ENCODE peak calls at places on chromosomes 3 and 15, in ten cellular contexts. One of them, this sample, is unnamed.

GRCh38 chr15:58574612-58575011 is 142.8 kb downstream of the LIPC start:
- DNase-seq in spleen: no peak
- DNase-seq in ovary: no peak
- DNase-seq in astrocyte of the cerebellum: no peak
- DNase-seq in neuronal stem cell: no peak
- DNase-seq in HFF-Myc: no peak
- DNase-seq in uterus: no peak
- DNase-seq in H1: no peak
- DNase-seq in heart left ventricle: no peak
- DNase-seq in foreskin fibroblast: no peak
- DNase-seq in this sample: no peak

GRCh38 chr15:51193526-51193925 is 98.8 kb upstream of the TNFAIP8L3 start:
- DNase-seq in spleen: no peak
- DNase-seq in ovary: no peak
- DNase-seq in astrocyte of the cerebellum: no peak
- DNase-seq in neuronal stem cell: no peak
- DNase-seq in HFF-Myc: no peak
- DNase-seq in uterus: no peak
- DNase-seq in H1: no peak
- DNase-seq in heart left ventricle: no peak
- DNase-seq in foreskin fibroblast: no peak
- DNase-seq in this sample: peak; percentile 54

GRCh38 chr3:185824467-185825378 is at the start of gene IGF2BP2:
- DNase-seq in spleen: peak; percentile 90
- DNase-seq in ovary: peak; percentile 64
- DNase-seq in astrocyte of the cerebellum: peak; percentile 64
- DNase-seq in neuronal stem cell: peak; percentile 87
- DNase-seq in HFF-Myc: no peak
- DNase-seq in uterus: peak; percentile 59
- DNase-seq in H1: peak; percentile 79
- DNase-seq in heart left ventricle: peak; percentile 80
- DNase-seq in foreskin fibroblast: peak; percentile 87
- DNase-seq in this sample: peak; percentile 54

GRCh38 chr15:33941279-33942063 is 26.8 kb upstream of the CHRM5 start:
- DNase-seq in spleen: no peak
- DNase-seq in ovary: no peak
- DNase-seq in astrocyte of the cerebellum: no peak
- DNase-seq in neuronal stem cell: no peak
- DNase-seq in HFF-Myc: no peak
- DNase-seq in uterus: no peak
- DNase-seq in H1: no peak
- DNase-seq in heart left ventricle: no peak
- DNase-seq in foreskin fibroblast: no peak
- DNase-seq in this sample: no peak

GRCh38 chr3:139222100-139222657 is 121.6 kb upstream of the MRPS22 start:
- DNase-seq in spleen: no peak
- DNase-seq in ovary: no peak
- DNase-seq in astrocyte of the cerebellum: no peak
- DNase-seq in neuronal stem cell: no peak
- DNase-seq in HFF-Myc: no peak
- DNase-seq in uterus: no peak
- DNase-seq in H1: peak; percentile 19
- DNase-seq in heart left ventricle: no peak
- DNase-seq in foreskin fibroblast: no peak
- DNase-seq in this sample: no peak

GRCh38 chr15:87874896-87875661 is 381.5 kb downstream of the NTRK3 start:
- DNase-seq in spleen: peak; percentile 69
- DNase-seq in ovary: no peak
- DNase-seq in astrocyte of the cerebellum: peak; percentile 49
- DNase-seq in neuronal stem cell: peak; percentile 41
- DNase-seq in HFF-Myc: no peak
- DNase-seq in uterus: no peak
- DNase-seq in H1: no peak
- DNase-seq in heart left ventricle: peak; percentile 33
- DNase-seq in foreskin fibroblast: no peak
- DNase-seq in this sample: no peak

GRCh38 chr3:53187430-53187829 is 26.4 kb downstream of the PRKCD start:
- DNase-seq in spleen: peak; percentile 37
- DNase-seq in ovary: no peak
- DNase-seq in astrocyte of the cerebellum: no peak
- DNase-seq in neuronal stem cell: no peak
- DNase-seq in HFF-Myc: no peak
- DNase-seq in uterus: no peak
- DNase-seq in H1: no peak
- DNase-seq in heart left ventricle: no peak
- DNase-seq in foreskin fibroblast: no peak
- DNase-seq in this sample: no peak

GRCh38 chr3:147613710-147614109 is 204.5 kb downstream of the ZIC1 start:
- DNase-seq in spleen: no peak
- DNase-seq in ovary: no peak
- DNase-seq in astrocyte of the cerebellum: no peak
- DNase-seq in neuronal stem cell: no peak
- DNase-seq in HFF-Myc: no peak
- DNase-seq in uterus: no peak
- DNase-seq in H1: no peak
- DNase-seq in heart left ventricle: no peak
- DNase-seq in foreskin fibroblast: no peak
- DNase-seq in this sample: no peak

DNA sequence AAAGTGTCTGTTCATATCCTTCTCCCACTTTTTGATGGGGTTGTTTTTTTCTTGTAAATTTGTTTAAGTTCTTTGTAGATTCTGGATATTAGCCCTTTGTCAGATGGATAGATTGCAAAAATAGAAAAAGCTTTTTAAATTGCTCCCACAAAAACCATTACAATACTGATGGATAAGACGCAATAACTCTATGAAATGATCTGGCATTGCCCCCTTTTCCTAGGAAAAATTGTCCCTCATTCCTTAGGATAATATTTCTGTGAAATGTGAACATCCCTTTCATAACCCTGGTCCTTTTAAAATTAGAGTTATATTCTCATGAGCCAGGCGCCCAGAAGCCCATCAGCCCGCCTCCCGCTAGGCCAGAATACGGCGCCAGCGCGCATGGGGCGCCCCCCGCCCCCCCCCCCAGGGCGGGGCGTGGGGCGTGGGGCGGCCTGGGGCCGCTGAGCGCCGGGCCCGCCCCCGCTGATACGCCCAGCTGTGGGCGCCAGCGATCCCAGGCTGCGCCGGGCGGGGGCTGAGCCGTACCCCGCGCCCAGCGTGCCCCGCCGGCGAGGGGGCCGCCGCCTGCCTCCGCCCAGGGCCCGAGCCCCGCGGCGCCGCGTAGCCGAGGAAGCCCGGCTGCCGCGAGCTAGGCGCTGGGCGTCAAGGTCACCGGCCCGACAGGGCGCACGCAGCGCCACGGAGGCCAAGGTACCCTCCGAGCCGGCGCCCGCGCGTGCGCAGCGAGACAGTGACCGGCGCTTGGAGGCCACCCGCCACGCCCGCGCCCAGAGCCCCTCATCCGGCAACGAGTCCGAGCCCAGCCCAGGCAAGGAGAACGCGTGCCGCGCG is 11.1 kb upstream of the ROPN1B start:
- DNase-seq in spleen: no peak
- DNase-seq in ovary: no peak
- DNase-seq in astrocyte of the cerebellum: no peak
- DNase-seq in neuronal stem cell: no peak
- DNase-seq in HFF-Myc: no peak
- DNase-seq in uterus: no peak
- DNase-seq in H1: no peak
- DNase-seq in heart left ventricle: peak; percentile 45
- DNase-seq in foreskin fibroblast: no peak
- DNase-seq in this sample: no peak
- H3K4me3 ChIP-seq in spleen: peak overlapping the region; percentile 41
- H3K4me3 ChIP-seq in ovary: no peak overlapping the region
- H3K4me3 ChIP-seq in astrocyte of the cerebellum: no peak overlapping the region
- H3K4me3 ChIP-seq in neuronal stem cell: no peak overlapping the region
- H3K4me3 ChIP-seq in HFF-Myc: no peak overlapping the region
- H3K4me3 ChIP-seq in uterus: no peak overlapping the region
- H3K4me3 ChIP-seq in H1: no peak overlapping the region
- H3K4me3 ChIP-seq in heart left ventricle: peak overlapping the region; percentile 36
- H3K4me3 ChIP-seq in foreskin fibroblast: no peak overlapping the region
- H3K4me3 ChIP-seq in this sample: no peak overlapping the region

DNA sequence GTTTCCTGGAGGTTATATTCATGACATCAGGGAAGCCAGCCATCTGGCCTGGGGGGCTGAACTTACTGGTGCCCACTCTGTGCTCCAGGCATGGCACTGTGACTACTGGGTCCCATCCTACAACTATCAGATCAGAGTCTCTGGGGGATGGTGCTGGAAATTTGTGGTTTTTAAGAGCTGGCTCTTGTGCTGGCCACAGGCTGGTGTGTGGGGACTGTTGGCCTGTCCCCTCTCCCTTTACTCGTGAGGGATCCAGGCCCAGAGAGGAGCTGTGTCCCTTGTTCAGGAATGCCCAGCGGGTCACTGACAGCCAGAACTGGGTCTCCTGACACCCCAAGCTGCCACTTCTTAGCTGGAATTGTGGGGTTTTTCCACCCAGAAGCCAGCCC is 44.5 kb upstream of the SEC22A start:
- DNase-seq in spleen: no peak
- DNase-seq in ovary: no peak
- DNase-seq in astrocyte of the cerebellum: no peak
- DNase-seq in neuronal stem cell: no peak
- DNase-seq in HFF-Myc: no peak
- DNase-seq in uterus: no peak
- DNase-seq in H1: peak; percentile 22
- DNase-seq in heart left ventricle: no peak
- DNase-seq in foreskin fibroblast: no peak
- DNase-seq in this sample: no peak
- H3K4me3 ChIP-seq in spleen: no peak overlapping the region
- H3K4me3 ChIP-seq in ovary: no peak overlapping the region
- H3K4me3 ChIP-seq in astrocyte of the cerebellum: no peak overlapping the region
- H3K4me3 ChIP-seq in neuronal stem cell: no peak overlapping the region
- H3K4me3 ChIP-seq in HFF-Myc: no peak overlapping the region
- H3K4me3 ChIP-seq in uterus: no peak overlapping the region
- H3K4me3 ChIP-seq in H1: no peak overlapping the region
- H3K4me3 ChIP-seq in heart left ventricle: no peak overlapping the region
- H3K4me3 ChIP-seq in foreskin fibroblast: no peak overlapping the region
- H3K4me3 ChIP-seq in this sample: no peak overlapping the region

GRCh38 chr3:69240651-69241578 is 118.5 kb upstream of the LMOD3 start:
- DNase-seq in spleen: no peak
- DNase-seq in ovary: no peak
- DNase-seq in astrocyte of the cerebellum: no peak
- DNase-seq in neuronal stem cell: no peak
- DNase-seq in HFF-Myc: no peak
- DNase-seq in uterus: no peak
- DNase-seq in H1: no peak
- DNase-seq in heart left ventricle: no peak
- DNase-seq in foreskin fibroblast: no peak
- DNase-seq in this sample: no peak

GRCh38 chr3:69232447-69232846 is 110.1 kb upstream of the LMOD3 start:
- DNase-seq in spleen: no peak
- DNase-seq in ovary: no peak
- DNase-seq in astrocyte of the cerebellum: no peak
- DNase-seq in neuronal stem cell: no peak
- DNase-seq in HFF-Myc: no peak
- DNase-seq in uterus: no peak
- DNase-seq in H1: no peak
- DNase-seq in heart left ventricle: no peak
- DNase-seq in foreskin fibroblast: no peak
- DNase-seq in this sample: no peak

GRCh38 chr3:69241769-69242168 is 119.4 kb upstream of the LMOD3 start:
- DNase-seq in spleen: no peak
- DNase-seq in ovary: no peak
- DNase-seq in astrocyte of the cerebellum: no peak
- DNase-seq in neuronal stem cell: no peak
- DNase-seq in HFF-Myc: no peak
- DNase-seq in uterus: no peak
- DNase-seq in H1: no peak
- DNase-seq in heart left ventricle: no peak
- DNase-seq in foreskin fibroblast: no peak
- DNase-seq in this sample: no peak

GRCh38 chr3:69239063-69239462 is 116.7 kb upstream of the LMOD3 start:
- DNase-seq in spleen: no peak
- DNase-seq in ovary: no peak
- DNase-seq in astrocyte of the cerebellum: no peak
- DNase-seq in neuronal stem cell: no peak
- DNase-seq in HFF-Myc: no peak
- DNase-seq in uterus: no peak
- DNase-seq in H1: no peak
- DNase-seq in heart left ventricle: no peak
- DNase-seq in foreskin fibroblast: no peak
- DNase-seq in this sample: no peak

GRCh38 chr3:69236808-69237707 is 114.7 kb upstream of the LMOD3 start:
- DNase-seq in spleen: no peak
- DNase-seq in ovary: no peak
- DNase-seq in astrocyte of the cerebellum: no peak
- DNase-seq in neuronal stem cell: no peak
- DNase-seq in HFF-Myc: no peak
- DNase-seq in uterus: no peak
- DNase-seq in H1: no peak
- DNase-seq in heart left ventricle: no peak
- DNase-seq in foreskin fibroblast: no peak
- DNase-seq in this sample: no peak
- H3K4me3 ChIP-seq in spleen: peak overlapping the region; percentile 49
- H3K4me3 ChIP-seq in ovary: no peak overlapping the region
- H3K4me3 ChIP-seq in astrocyte of the cerebellum: no peak overlapping the region
- H3K4me3 ChIP-seq in neuronal stem cell: no peak overlapping the region
- H3K4me3 ChIP-seq in HFF-Myc: no peak overlapping the region
- H3K4me3 ChIP-seq in uterus: no peak overlapping the region
- H3K4me3 ChIP-seq in H1: no peak overlapping the region
- H3K4me3 ChIP-seq in heart left ventricle: peak overlapping the region; percentile 49
- H3K4me3 ChIP-seq in foreskin fibroblast: no peak overlapping the region
- H3K4me3 ChIP-seq in this sample: no peak overlapping the region

GRCh38 chr15:47367991-47368390 is 349.3 kb upstream of the SEMA6D start:
- DNase-seq in spleen: no peak
- DNase-seq in ovary: no peak
- DNase-seq in astrocyte of the cerebellum: no peak
- DNase-seq in neuronal stem cell: no peak
- DNase-seq in HFF-Myc: no peak
- DNase-seq in uterus: no peak
- DNase-seq in H1: no peak
- DNase-seq in heart left ventricle: no peak
- DNase-seq in foreskin fibroblast: no peak
- DNase-seq in this sample: no peak

GRCh38 chr15:47376190-47376589 is 341.1 kb upstream of the SEMA6D start:
- DNase-seq in spleen: no peak
- DNase-seq in ovary: no peak
- DNase-seq in astrocyte of the cerebellum: no peak
- DNase-seq in neuronal stem cell: no peak
- DNase-seq in HFF-Myc: no peak
- DNase-seq in uterus: no peak
- DNase-seq in H1: no peak
- DNase-seq in heart left ventricle: no peak
- DNase-seq in foreskin fibroblast: no peak
- DNase-seq in this sample: no peak

GRCh38 chr15:47374222-47374621 is 343.1 kb upstream of the SEMA6D start:
- DNase-seq in spleen: no peak
- DNase-seq in ovary: no peak
- DNase-seq in astrocyte of the cerebellum: no peak
- DNase-seq in neuronal stem cell: no peak
- DNase-seq in HFF-Myc: no peak
- DNase-seq in uterus: no peak
- DNase-seq in H1: no peak
- DNase-seq in heart left ventricle: no peak
- DNase-seq in foreskin fibroblast: peak; percentile 29
- DNase-seq in this sample: no peak

GRCh38 chr15:47366884-47367283 is 350.4 kb upstream of the SEMA6D start:
- DNase-seq in spleen: no peak
- DNase-seq in ovary: no peak
- DNase-seq in astrocyte of the cerebellum: no peak
- DNase-seq in neuronal stem cell: no peak
- DNase-seq in HFF-Myc: no peak
- DNase-seq in uterus: no peak
- DNase-seq in H1: no peak
- DNase-seq in heart left ventricle: no peak
- DNase-seq in foreskin fibroblast: no peak
- DNase-seq in this sample: no peak

DNA sequence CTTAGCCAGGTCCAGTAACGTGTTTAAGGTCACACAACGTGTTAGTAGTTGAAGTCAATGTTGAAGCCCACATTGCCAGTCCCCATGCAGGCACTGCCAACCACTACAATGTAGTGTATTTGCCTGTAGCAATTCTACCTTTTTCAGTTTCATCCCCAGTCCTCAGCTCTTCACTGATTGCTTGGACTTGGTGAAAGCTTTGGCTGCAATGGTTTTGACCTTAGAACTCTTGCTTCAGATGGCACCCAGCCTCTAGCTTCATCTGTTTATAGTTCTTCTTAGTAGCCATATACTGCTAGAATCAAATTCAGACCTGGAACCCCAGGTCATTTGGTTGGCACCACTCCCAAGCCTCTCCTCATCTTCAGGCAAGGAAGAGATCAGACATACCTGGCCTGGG is 345.4 kb upstream of the SEMA6D start:
- DNase-seq in spleen: no peak
- DNase-seq in ovary: no peak
- DNase-seq in astrocyte of the cerebellum: no peak
- DNase-seq in neuronal stem cell: no peak
- DNase-seq in HFF-Myc: no peak
- DNase-seq in uterus: no peak
- DNase-seq in H1: no peak
- DNase-seq in heart left ventricle: no peak
- DNase-seq in foreskin fibroblast: no peak
- DNase-seq in this sample: no peak
- H3K4me3 ChIP-seq in spleen: no peak overlapping the region
- H3K4me3 ChIP-seq in ovary: no peak overlapping the region
- H3K4me3 ChIP-seq in astrocyte of the cerebellum: no peak overlapping the region
- H3K4me3 ChIP-seq in neuronal stem cell: no peak overlapping the region
- H3K4me3 ChIP-seq in HFF-Myc: no peak overlapping the region
- H3K4me3 ChIP-seq in uterus: no peak overlapping the region
- H3K4me3 ChIP-seq in H1: no peak overlapping the region
- H3K4me3 ChIP-seq in heart left ventricle: no peak overlapping the region
- H3K4me3 ChIP-seq in foreskin fibroblast: no peak overlapping the region
- H3K4me3 ChIP-seq in this sample: no peak overlapping the region